ENCODE peak calls at places on chromosome 20, in five cellular contexts. O, V, I, Z and Y are unnamed samples.

GRCh38 chr20:10877345-10877744 is 203.5 kb upstream of the JAG1 start:
- DNase-seq in O (no peak), V (no peak), I (no peak), Z (no peak), Y (no peak)

GRCh38 chr20:59955131-59955796 is 3.0 kb upstream of the CDH26 start:
- DNase-seq in O (no peak), V (no peak), I (peak), Z (no peak), Y (no peak)

GRCh38 chr20:20529597-20529996 is 161.7 kb downstream of the INSM1 start:
- DNase-seq in O (no peak), V (no peak), I (no peak), Z (no peak), Y (no peak)

GRCh38 chr20:60220655-60221054 is 262.4 kb downstream of the CDH26 start:
- DNase-seq in O (no peak), V (no peak), I (no peak), Z (no peak), Y (no peak)

GRCh38 chr20:51594206-51594998 is 51.9 kb upstream of the NFATC2 start:
- DNase-seq in O (no peak), V (no peak), I (no peak), Z (no peak), Y (no peak)

GRCh38 chr20:20780127-20780822 is 67.8 kb upstream of the RALGAPA2 start:
- DNase-seq in O (no peak), V (peak), I (no peak), Z (no peak), Y (peak)

GRCh38 chr20:58714340-58714922 is 21.8 kb downstream of the NPEPL1 start:
- DNase-seq in O (no peak), V (peak), I (no peak), Z (no peak), Y (no peak)

GRCh38 chr20:42923348-42923918 is 266.3 kb downstream of the PTPRT start:
- DNase-seq in O (no peak), V (no peak), I (no peak), Z (no peak), Y (no peak)

GRCh38 chr20:7938058-7938457 is 2.2 kb downstream of the HAO1 start:
- DNase-seq in O (no peak), V (no peak), I (no peak), Z (no peak), Y (no peak)

GRCh38 chr20:44739952-44740351 is 5.7 kb upstream of the KCNK15 start:
- DNase-seq in O (no peak), V (no peak), I (no peak), Z (no peak), Y (no peak)

GRCh38 chr20:24957326-24957996 is 8.4 kb downstream of the CST7 start:
- DNase-seq in O (no peak), V (no peak), I (no peak), Z (no peak), Y (no peak)

GRCh38 chr20:51946581-51946980 is 144.3 kb upstream of the SALL4 start:
- DNase-seq in O (no peak), V (no peak), I (no peak), Z (no peak), Y (no peak)

GRCh38 chr20:50251992-50252491 is 61.4 kb downstream of the CEBPB start:
- DNase-seq in O (peak), V (no peak), I (no peak), Z (peak), Y (no peak)

GRCh38 chr20:15288076-15288475 is 950.7 kb upstream of the FLRT3 start:
- DNase-seq in O (no peak), V (no peak), I (no peak), Z (no peak), Y (no peak)

GRCh38 chr20:20549699-20550098 is 162.7 kb downstream of the RALGAPA2 start:
- DNase-seq in O (peak), V (no peak), I (no peak), Z (peak), Y (no peak)

GRCh38 chr20:24504331-24505285 is 35.2 kb downstream of the SYNDIG1 start:
- DNase-seq in O (no peak), V (no peak), I (no peak), Z (no peak), Y (no peak)

GRCh38 chr20:6711950-6712634 is 55.4 kb upstream of the BMP2 start:
- DNase-seq in O (no peak), V (no peak), I (no peak), Z (no peak), Y (no peak)

GRCh38 chr20:36666181-36666740 is 20.3 kb upstream of the SLA2 start:
- DNase-seq in O (peak), V (no peak), I (no peak), Z (no peak), Y (no peak)

GRCh38 chr20:57698191-57698866 is 11.5 kb downstream of the PMEPA1 start:
- DNase-seq in O (peak), V (peak), I (peak), Z (peak), Y (peak)

GRCh38 chr20:33021879-33022732 is 9.3 kb upstream of the BPIFB6 start:
- DNase-seq in O (no peak), V (no peak), I (no peak), Z (no peak), Y (no peak)

GRCh38 chr20:52991783-52992182 is 19.6 kb downstream of the TSHZ2 start:
- DNase-seq in O (no peak), V (no peak), I (no peak), Z (no peak), Y (no peak)

GRCh38 chr20:35232575-35232974 is 6.1 kb downstream of the MMP24 start:
- DNase-seq in O (peak), V (no peak), I (no peak), Z (peak), Y (no peak)

GRCh38 chr20:2713285-2713684 is 20.7 kb downstream of the EBF4 start:
- DNase-seq in O (no peak), V (no peak), I (no peak), Z (no peak), Y (no peak)

GRCh38 chr20:34143951-34144350 is 31.9 kb upstream of the EIF2S2 start:
- DNase-seq in O (peak), V (no peak), I (no peak), Z (no peak), Y (no peak)

GRCh38 chr20:64038252-64038578 is 2.2 kb downstream of the C20orf204 start:
- DNase-seq in O (no peak), V (no peak), I (no peak), Z (no peak), Y (no peak)

GRCh38 chr20:36717657-36718056 is 28.2 kb downstream of the NDRG3 start:
- DNase-seq in O (no peak), V (no peak), I (no peak), Z (no peak), Y (no peak)

GRCh38 chr20:5061209-5061608 is 58.5 kb downstream of the PCNA start:
- DNase-seq in O (no peak), V (no peak), I (peak), Z (no peak), Y (no peak)

GRCh38 chr20:57699395-57699794 is 10.4 kb downstream of the PMEPA1 start:
- DNase-seq in O (no peak), V (no peak), I (no peak), Z (no peak), Y (no peak)

GRCh38 chr20:32621071-32621913 is 36.2 kb upstream of the NOL4L start:
- DNase-seq in O (no peak), V (no peak), I (no peak), Z (no peak), Y (no peak)

GRCh38 chr20:5657190-5657872 is 92.9 kb upstream of the SHLD1 start:
- DNase-seq in O (peak), V (peak), I (peak), Z (peak), Y (no peak)

GRCh38 chr20:55160996-55161395 is 685.6 kb downstream of the DOK5 start:
- DNase-seq in O (no peak), V (no peak), I (no peak), Z (no peak), Y (no peak)

GRCh38 chr20:57396212-57396611 is 5.0 kb downstream of the RBM38 start:
- DNase-seq in O (no peak), V (no peak), I (no peak), Z (no peak), Y (no peak)

GRCh38 chr20:47568019-47568418 is 66.3 kb downstream of the NCOA3 start:
- DNase-seq in O (peak), V (no peak), I (no peak), Z (peak), Y (no peak)

GRCh38 chr20:3093861-3094361 is 9.4 kb upstream of the AVP start:
- DNase-seq in O (no peak), V (no peak), I (no peak), Z (no peak), Y (no peak)

GRCh38 chr20:51199920-51200319 is 177.0 kb upstream of the KCNG1 start:
- DNase-seq in O (no peak), V (no peak), I (no peak), Z (no peak), Y (no peak)

GRCh38 chr20:50915424-50915823 is 15.8 kb downstream of the ADNP start:
- DNase-seq in O (peak), V (no peak), I (no peak), Z (no peak), Y (no peak)

GRCh38 chr20:4325548-4326187 is 310.3 kb upstream of the RNF24 start:
- DNase-seq in O (no peak), V (no peak), I (no peak), Z (no peak), Y (no peak)

GRCh38 chr20:43680976-43681375 is 14.1 kb downstream of the MYBL2 start:
- DNase-seq in O (no peak), V (no peak), I (no peak), Z (no peak), Y (no peak)

GRCh38 chr20:31522756-31523155 is 8.5 kb downstream of the HM13 start:
- DNase-seq in O (no peak), V (no peak), I (no peak), Z (no peak), Y (no peak)

GRCh38 chr20:31527266-31527665 is 13.0 kb downstream of the HM13 start:
- DNase-seq in O (no peak), V (no peak), I (no peak), Z (no peak), Y (no peak)

GRCh38 chr20:31523361-31524283 is 9.4 kb downstream of the HM13 start:
- DNase-seq in O (no peak), V (no peak), I (no peak), Z (no peak), Y (no peak)
- H3K27ac ChIP-seq in O (no peak), V (no peak), I (no peak), Z (peak), Y (no peak)

GRCh38 chr20:46456255-46457028 is 50.0 kb upstream of the ELMO2 start:
- DNase-seq in O (no peak), V (no peak), I (no peak), Z (no peak), Y (no peak)
- H3K27ac ChIP-seq in O (no peak), V (no peak), I (no peak), Z (no peak), Y (no peak)

GRCh38 chr20:12306107-12306506 is 388.4 kb downstream of the BTBD3 start:
- DNase-seq in O (no peak), V (no peak), I (no peak), Z (no peak), Y (no peak)

GRCh38 chr20:12311102-12311865 is 393.6 kb downstream of the BTBD3 start:
- DNase-seq in O (no peak), V (no peak), I (no peak), Z (no peak), Y (no peak)

GRCh38 chr20:12305555-12305954 is 387.9 kb downstream of the BTBD3 start:
- DNase-seq in O (no peak), V (no peak), I (no peak), Z (no peak), Y (no peak)
- H3K27ac ChIP-seq in O (no peak), V (no peak), I (no peak), Z (no peak), Y (no peak)

DNA sequence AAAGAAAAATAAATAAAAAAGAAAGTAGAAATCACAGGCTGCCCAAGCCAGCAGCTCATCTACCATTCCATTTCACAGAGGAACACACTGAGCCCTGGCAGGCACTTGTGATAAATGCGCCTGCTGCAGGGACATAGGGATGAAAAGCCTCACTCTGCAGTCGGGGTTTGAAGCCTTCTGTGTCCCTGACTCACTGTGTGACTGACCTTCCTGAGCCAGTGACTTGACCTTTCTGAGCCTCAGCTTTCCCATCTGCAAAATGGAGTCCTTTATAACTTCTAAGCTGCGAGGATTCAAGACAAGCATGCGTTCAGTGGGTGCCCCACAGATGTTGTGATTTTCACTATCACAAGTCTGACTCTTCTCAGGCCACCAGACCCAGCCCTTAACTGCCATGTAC is 5.5 kb downstream of the TGM2 start:
- DNase-seq in O (no peak), V (peak), I (no peak), Z (no peak), Y (no peak)
- H3K27ac ChIP-seq in O (no peak), V (peak), I (no peak), Z (no peak), Y (peak)

GRCh38 chr20:17950670-17951069 is 17.9 kb downstream of the SNX5 start:
- DNase-seq in O (no peak), V (no peak), I (no peak), Z (no peak), Y (no peak)
- H3K27ac ChIP-seq in O (no peak), V (no peak), I (no peak), Z (no peak), Y (no peak)

GRCh38 chr20:38804682-38805501 is 605 bp upstream of the PPP1R16B start:
- DNase-seq in O (no peak), V (peak), I (no peak), Z (no peak), Y (no peak)

GRCh38 chr20:38805502-38805957 is at the start of gene PPP1R16B:
- DNase-seq in O (no peak), V (peak), I (peak), Z (no peak), Y (no peak)

GRCh38 chr20:38805958-38806854 is 709 bp downstream of the PPP1R16B start:
- DNase-seq in O (no peak), V (no peak), I (no peak), Z (no peak), Y (no peak)

GRCh38 chr20:38804243-38804642 is 1.3 kb upstream of the PPP1R16B start:
- DNase-seq in O (no peak), V (no peak), I (no peak), Z (no peak), Y (no peak)

DNA sequence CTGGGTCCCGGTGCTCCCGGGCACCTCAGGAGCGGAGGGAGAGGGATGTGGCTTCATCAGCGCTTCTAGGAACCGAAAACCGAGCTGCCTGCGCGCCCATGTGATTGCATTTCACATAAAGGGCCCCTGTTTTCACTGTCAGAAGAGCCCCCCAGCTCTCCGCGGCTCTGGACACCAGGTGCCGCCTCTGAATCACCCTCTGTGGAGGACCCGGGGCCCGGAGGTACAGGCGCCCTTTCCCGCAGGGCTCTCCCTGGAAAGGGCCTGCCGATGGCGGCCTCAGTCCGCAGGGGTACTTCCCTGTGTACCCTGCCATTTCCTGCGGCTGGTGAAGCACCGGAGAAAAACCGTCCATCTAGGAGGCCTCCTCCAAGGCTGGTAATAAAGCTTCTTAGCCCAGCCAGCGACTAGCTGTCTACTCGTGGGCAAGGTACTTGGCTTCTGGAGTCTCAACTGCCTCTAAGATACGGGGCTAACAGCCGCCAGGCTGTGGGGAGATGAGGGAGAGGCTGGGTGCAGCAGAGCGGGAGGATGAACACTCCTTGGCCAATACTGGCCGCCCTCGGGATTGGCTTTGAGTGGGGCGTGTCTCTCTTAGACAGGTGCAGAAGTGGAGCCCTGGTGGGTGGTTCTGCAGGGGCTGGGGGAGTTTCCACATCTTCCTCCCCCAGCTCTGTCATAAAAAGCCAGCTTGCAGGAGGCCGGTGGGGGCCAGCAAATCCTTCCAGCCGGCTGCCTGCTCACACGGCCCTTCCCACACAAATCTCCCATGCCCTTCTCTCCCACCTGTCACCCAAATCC is 1.6 kb downstream of the PPP1R16B start:
- DNase-seq in O (no peak), V (no peak), I (no peak), Z (no peak), Y (no peak)
- H3K27ac ChIP-seq in O (no peak), V (peak), I (no peak), Z (no peak), Y (no peak)

GRCh38 chr20:62424249-62425109 is 2.9 kb downstream of the RBBP8NL start:
- DNase-seq in O (no peak), V (no peak), I (no peak), Z (no peak), Y (no peak)
- H3K27ac ChIP-seq in O (no peak), V (no peak), I (no peak), Z (no peak), Y (no peak)